ENCODE peak calls at places on chromosomes 1 and 21, in four cellular contexts. F, J, L and U are unnamed samples.

GRCh38 chr1:81670286-81670685 is 130.4 kb upstream of the ADGRL2 start:
- DNase-seq in F (peak; percentile 96), J (peak; percentile 91), L (peak; percentile 94), U (peak; percentile 13)

GRCh38 chr1:115052454-115053083 is 22.9 kb downstream of the TSHB start:
- DNase-seq in F (peak; percentile 86), J (no peak), L (peak; percentile 13), U (peak; percentile 45)

GRCh38 chr1:234730110-234730509 is 120.1 kb upstream of the IRF2BP2 start:
- DNase-seq in F (no peak), J (no peak), L (no peak), U (no peak)

GRCh38 chr21:44057960-44058651 is 46.0 kb downstream of the TRAPPC10 start:
- DNase-seq in F (no peak), J (peak; percentile 19), L (peak; percentile 4), U (no peak)

GRCh38 chr1:204108312-204109141 is 35.6 kb downstream of the SOX13 start:
- DNase-seq in F (no peak), J (peak; percentile 55), L (no peak), U (no peak)

GRCh38 chr21:46163375-46163774 is 8.0 kb upstream of the FTCD start:
- DNase-seq in F (no peak), J (peak; percentile 52), L (no peak), U (no peak)

GRCh38 chr1:208155243-208155642 is 88.9 kb downstream of the PLXNA2 start:
- DNase-seq in F (no peak), J (no peak), L (no peak), U (no peak)

GRCh38 chr21:42631142-42631541 is 22.3 kb upstream of the PDE9A start:
- DNase-seq in F (no peak), J (no peak), L (no peak), U (no peak)

GRCh38 chr1:33711511-33711910 is 152.4 kb upstream of the HMGB4 start:
- DNase-seq in F (no peak), J (no peak), L (no peak), U (no peak)

GRCh38 chr1:15703562-15703961 is 19.4 kb downstream of the PLEKHM2 start:
- DNase-seq in F (no peak), J (peak; percentile 99), L (peak; percentile 94), U (no peak)

GRCh38 chr1:50942334-50942733 is 17.7 kb downstream of the FAF1 start:
- DNase-seq in F (no peak), J (no peak), L (no peak), U (no peak)

GRCh38 chr1:119971710-119972570 is 75.6 kb upstream of the ADAM30 start:
- DNase-seq in F (peak; percentile 39), J (no peak), L (no peak), U (no peak)

GRCh38 chr21:26965567-26966359 is 1.1 kb downstream of the ADAMTS5 start:
- DNase-seq in F (no peak), J (peak; percentile 91), L (no peak), U (peak; percentile 78)

GRCh38 chr1:94169126-94169525 is 48.2 kb upstream of the ABCA4 start:
- DNase-seq in F (no peak), J (no peak), L (no peak), U (peak; percentile 84)

GRCh38 chr1:206686486-206687249 is 2.0 kb downstream of the MAPKAPK2 start:
- DNase-seq in F (no peak), J (peak; percentile 86), L (no peak), U (no peak)

GRCh38 chr1:115113781-115114180 is 24.5 kb upstream of the TSPAN2 start:
- DNase-seq in F (peak; percentile 27), J (peak; percentile 82), L (no peak), U (no peak)

GRCh38 chr21:39630827-39631226 is 18.1 kb downstream of the B3GALT5 start:
- DNase-seq in F (peak; percentile 74), J (no peak), L (peak; percentile 38), U (no peak)

GRCh38 chr1:62198781-62199125 is 4.1 kb downstream of the L1TD1 start:
- DNase-seq in F (no peak), J (no peak), L (peak; percentile 16), U (peak; percentile 21)

GRCh38 chr1:13593511-13594131 is 10.0 kb downstream of the PDPN start:
- DNase-seq in F (peak; percentile 43), J (peak; percentile 62), L (peak; percentile 96), U (no peak)

GRCh38 chr1:115755436-115756370 is 12.8 kb downstream of the CASQ2 start:
- DNase-seq in F (no peak), J (no peak), L (no peak), U (no peak)

GRCh38 chr21:23016617-23017016 is 2018.4 kb downstream of the NCAM2 start:
- DNase-seq in F (peak; percentile 62), J (no peak), L (no peak), U (peak; percentile 41)

GRCh38 chr1:3162483-3162882 is 93.5 kb downstream of the PRDM16 start:
- DNase-seq in F (no peak), J (no peak), L (peak; percentile 57), U (no peak)

GRCh38 chr1:182113879-182114626 is 52.5 kb upstream of the ZNF648 start:
- DNase-seq in F (no peak), J (no peak), L (peak; percentile 10), U (peak; percentile 14)

GRCh38 chr21:35475006-35475405 is 425.9 kb upstream of the RUNX1 start:
- DNase-seq in F (no peak), J (peak; percentile 26), L (peak; percentile 34), U (peak; percentile 14)

GRCh38 chr1:189847613-189848012 is 630.1 kb downstream of the BRINP3 start:
- DNase-seq in F (no peak), J (no peak), L (no peak), U (no peak)

GRCh38 chr1:82091729-82092128 is 291.0 kb downstream of the ADGRL2 start:
- DNase-seq in F (no peak), J (no peak), L (no peak), U (no peak)

GRCh38 chr1:16082283-16083038 is 9.0 kb upstream of the FAM131C start:
- DNase-seq in F (peak; percentile 86), J (peak; percentile 97), L (peak; percentile 21), U (peak; percentile 91)

GRCh38 chr21:42105916-42106315 is 34.8 kb downstream of the UMODL1 start:
- DNase-seq in F (no peak), J (no peak), L (no peak), U (no peak)

GRCh38 chr1:221217029-221217428 is 337.8 kb downstream of the HLX start:
- DNase-seq in F (peak; percentile 53), J (peak; percentile 22), L (no peak), U (no peak)

GRCh38 chr1:19477284-19478240 is 7.8 kb downstream of the CAPZB start:
- DNase-seq in F (no peak), J (no peak), L (no peak), U (no peak)

GRCh38 chr1:115217150-115218033 is 120.7 kb downstream of the NGF start:
- DNase-seq in F (no peak), J (no peak), L (no peak), U (no peak)

DNA sequence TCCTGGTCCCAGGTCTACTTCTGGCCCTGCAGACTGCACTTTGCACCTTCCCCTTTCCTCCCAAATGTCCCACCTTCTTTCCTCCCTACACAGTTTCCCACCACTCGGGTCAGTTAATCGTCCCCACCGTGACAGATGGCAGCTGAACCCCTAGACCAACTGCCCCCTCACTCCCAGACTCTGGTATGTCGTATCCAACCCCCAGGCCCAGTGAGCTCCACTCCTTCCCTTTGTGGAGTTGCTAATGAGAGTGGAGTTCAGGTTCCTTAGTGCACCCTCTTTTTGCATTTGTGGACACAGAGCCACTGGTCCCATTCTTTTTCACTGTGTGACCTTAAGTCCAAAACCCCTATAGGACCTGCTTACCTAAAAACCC is 1.8 kb downstream of the MAN1C1 start:
- DNase-seq in F (no peak), J (no peak), L (no peak), U (peak; percentile 72)
- H3K4me3 ChIP-seq in F (no peak overlapping the region), J (peak overlapping the region; percentile 72), L (no peak overlapping the region), U (peak overlapping the region; percentile 97)

GRCh38 chr1:238982736-238983135 is 403.6 kb upstream of the CHRM3 start:
- DNase-seq in F (no peak), J (no peak), L (peak; percentile 16), U (peak; percentile 64)
- H3K9me3 ChIP-seq in F (no peaks in the 10 kb centered on the region), J (no peaks in the 10 kb centered on the region), L (no peaks in the 10 kb centered on the region), U (no peaks in the 10 kb centered on the region)

GRCh38 chr1:36515315-36516138 is 32.8 kb upstream of the CSF3R start:
- DNase-seq in F (no peak), J (no peak), L (no peak), U (no peak)
- H3K27me3 ChIP-seq in F (no peaks in the 10 kb centered on the region), J (no peaks in the 10 kb centered on the region), L (no peaks in the 10 kb centered on the region), U (peaks cover 44% of the 10 kb centered on the region)

DNA sequence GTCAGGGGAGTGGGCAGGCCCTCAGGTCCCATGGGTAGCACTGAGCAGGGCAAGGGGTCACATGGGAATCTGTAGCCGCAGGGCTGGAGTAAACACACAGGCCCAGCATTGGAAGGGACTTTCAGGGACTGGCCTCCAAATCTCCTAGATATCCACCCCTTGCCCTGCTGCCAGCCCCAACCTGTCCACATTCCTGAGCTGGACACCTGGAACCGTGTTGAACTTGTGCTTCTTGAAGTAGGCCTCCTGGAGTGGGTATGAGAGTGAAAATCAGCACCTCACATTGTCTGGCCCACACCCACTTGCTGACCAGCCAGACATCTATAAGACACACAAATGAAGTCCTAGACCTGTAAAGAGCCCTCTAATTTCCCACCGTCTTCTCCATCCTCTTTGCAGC is 7.7 kb downstream of the POMGNT1 start:
- DNase-seq in F (no peak), J (peak; percentile 68), L (no peak), U (no peak)
- H3K4me3 ChIP-seq in F (no peak overlapping the region), J (no peak overlapping the region), L (no peak overlapping the region), U (no peak overlapping the region)